ENCODE peak calls at places on chromosomes 3 and 15, in nine cellular contexts. V is astrocyte of the spinal cord; G is activated CD8-positive, alpha-beta memory T cell treated with anti-CD3 and anti-CD28 coated beads for 48 hours; B is stimulated activated CD8-positive, alpha-beta memory T cell treated with anti-CD3 and anti-CD28 coated beads, Interleukin-7, amount 100 ng/mL, for 1 hour; R is K562; F is HepG2; M is sigmoid colon; X is GM03348; T is naive thymus-derived CD8-positive, alpha-beta T cell. O is an unnamed sample.

GRCh38 chr3:155889952-155890351 is 19.5 kb downstream of the GMPS start:
- DNase-seq in X (no peak), T (no peak), V (no peak), G (no peak), M (no peak), R (no peak), B (no peak), F (no peak), O (no peak)

GRCh38 chr15:80674245-80674614 is 20.9 kb upstream of the ABHD17C start:
- DNase-seq in V (no peak), G (no peak), M (no peak), R (no peak), F (no peak), T (no peak), X (peak), B (no peak), O (no peak)

GRCh38 chr3:190183121-190183520 is 62.4 kb upstream of the P3H2 start:
- DNase-seq in G (no peak), V (peak), F (no peak), R (no peak), T (no peak), M (no peak), B (no peak), X (peak), O (no peak)

GRCh38 chr3:23549148-23549910 is 256.4 kb upstream of the UBE2E1 start:
- DNase-seq in F (no peak), V (no peak), X (no peak), G (no peak), T (no peak), B (no peak), R (no peak), M (no peak), O (no peak)

GRCh38 chr15:51448592-51449494 is 107.4 kb downstream of the GLDN start:
- DNase-seq in B (no peak), V (no peak), G (no peak), T (no peak), F (no peak), X (no peak), M (no peak), R (no peak), O (no peak)

GRCh38 chr3:190076601-190077444 is 43.9 kb downstream of the P3H2 start:
- DNase-seq in G (no peak), T (no peak), M (no peak), X (peak), F (peak), B (no peak), R (no peak), V (peak), O (peak)

GRCh38 chr15:73972984-73973682 is 19.0 kb downstream of the STOML1 start:
- DNase-seq in T (peak), B (peak), V (peak), G (peak), X (peak), F (peak), M (peak), R (peak), O (peak)

GRCh38 chr15:67130673-67131601 is 65.5 kb downstream of the SMAD3 start:
- DNase-seq in M (peak), X (peak), G (no peak), B (no peak), T (no peak), F (no peak), R (no peak), V (no peak), O (no peak)

GRCh38 chr3:8371955-8372600 is 129.5 kb upstream of the LMCD1 start:
- DNase-seq in X (no peak), R (no peak), B (no peak), V (no peak), M (no peak), T (no peak), G (no peak), F (peak), O (no peak)